ENCODE peak calls at places on chromosomes 1 and 21, in ten cellular contexts. One of them, this sample, is unnamed.

GRCh38 chr21:32470206-32470605 is 57.7 kb downstream of the EVA1C start:
- DNase-seq in suprapubic skin: no peak
- DNase-seq in spleen: peak
- DNase-seq in sigmoid colon: no peak
- DNase-seq in transverse colon: no peak
- DNase-seq in breast epithelium: no peak
- DNase-seq in HepG2: no peak
- DNase-seq in stomach: no peak
- DNase-seq in HCT116: no peak
- DNase-seq in upper lobe of left lung: no peak
- DNase-seq in this sample: no peak

GRCh38 chr1:24177161-24177560 is 9.9 kb downstream of the IFNLR1 start:
- DNase-seq in suprapubic skin: no peak
- DNase-seq in spleen: no peak
- DNase-seq in sigmoid colon: no peak
- DNase-seq in transverse colon: no peak
- DNase-seq in breast epithelium: no peak
- DNase-seq in HepG2: no peak
- DNase-seq in stomach: no peak
- DNase-seq in HCT116: no peak
- DNase-seq in upper lobe of left lung: no peak
- DNase-seq in this sample: no peak

GRCh38 chr1:211148371-211148770 is 14.4 kb upstream of the KCNH1 start:
- DNase-seq in suprapubic skin: no peak
- DNase-seq in spleen: no peak
- DNase-seq in sigmoid colon: no peak
- DNase-seq in transverse colon: no peak
- DNase-seq in breast epithelium: no peak
- DNase-seq in HepG2: no peak
- DNase-seq in stomach: no peak
- DNase-seq in HCT116: no peak
- DNase-seq in upper lobe of left lung: no peak
- DNase-seq in this sample: no peak

GRCh38 chr21:38820471-38821239 is 14.9 kb downstream of the ETS2 start:
- DNase-seq in suprapubic skin: no peak
- DNase-seq in spleen: no peak
- DNase-seq in sigmoid colon: no peak
- DNase-seq in transverse colon: peak
- DNase-seq in breast epithelium: no peak
- DNase-seq in HepG2: no peak
- DNase-seq in stomach: no peak
- DNase-seq in HCT116: no peak
- DNase-seq in upper lobe of left lung: no peak
- DNase-seq in this sample: peak

GRCh38 chr1:243473281-243474210 is 217.7 kb downstream of the SDCCAG8 start:
- DNase-seq in suprapubic skin: no peak
- DNase-seq in spleen: no peak
- DNase-seq in sigmoid colon: no peak
- DNase-seq in transverse colon: no peak
- DNase-seq in breast epithelium: no peak
- DNase-seq in HepG2: no peak
- DNase-seq in stomach: no peak
- DNase-seq in HCT116: no peak
- DNase-seq in upper lobe of left lung: no peak
- DNase-seq in this sample: no peak

GRCh38 chr1:54887665-54888071 is 673 bp upstream of the DHCR24 start:
- DNase-seq in suprapubic skin: peak
- DNase-seq in spleen: no peak
- DNase-seq in sigmoid colon: no peak
- DNase-seq in transverse colon: no peak
- DNase-seq in breast epithelium: peak
- DNase-seq in HepG2: no peak
- DNase-seq in stomach: peak
- DNase-seq in HCT116: no peak
- DNase-seq in upper lobe of left lung: no peak
- DNase-seq in this sample: no peak

GRCh38 chr1:178115260-178115659 is 21.4 kb downstream of the RASAL2 start:
- DNase-seq in suprapubic skin: no peak
- DNase-seq in spleen: no peak
- DNase-seq in sigmoid colon: no peak
- DNase-seq in transverse colon: no peak
- DNase-seq in breast epithelium: no peak
- DNase-seq in HepG2: no peak
- DNase-seq in stomach: no peak
- DNase-seq in HCT116: no peak
- DNase-seq in upper lobe of left lung: no peak
- DNase-seq in this sample: no peak

GRCh38 chr1:43135857-43136781 is 36.0 kb downstream of the EBNA1BP2 start:
- DNase-seq in suprapubic skin: no peak
- DNase-seq in spleen: no peak
- DNase-seq in sigmoid colon: no peak
- DNase-seq in transverse colon: no peak
- DNase-seq in breast epithelium: no peak
- DNase-seq in HepG2: no peak
- DNase-seq in stomach: no peak
- DNase-seq in HCT116: no peak
- DNase-seq in upper lobe of left lung: no peak
- DNase-seq in this sample: no peak

GRCh38 chr21:28142692-28143091 is 850.0 kb downstream of the LTN1 start:
- DNase-seq in suprapubic skin: no peak
- DNase-seq in spleen: no peak
- DNase-seq in sigmoid colon: no peak
- DNase-seq in transverse colon: no peak
- DNase-seq in breast epithelium: no peak
- DNase-seq in HepG2: no peak
- DNase-seq in stomach: no peak
- DNase-seq in HCT116: no peak
- DNase-seq in upper lobe of left lung: no peak
- DNase-seq in this sample: no peak

GRCh38 chr1:83077411-83077810 is 921.5 kb downstream of the TTLL7 start:
- DNase-seq in suprapubic skin: no peak
- DNase-seq in spleen: no peak
- DNase-seq in sigmoid colon: no peak
- DNase-seq in transverse colon: no peak
- DNase-seq in breast epithelium: no peak
- DNase-seq in HepG2: no peak
- DNase-seq in stomach: no peak
- DNase-seq in HCT116: no peak
- DNase-seq in upper lobe of left lung: no peak
- DNase-seq in this sample: no peak

GRCh38 chr21:24840287-24840686 is 767.0 kb downstream of the MRPL39 start:
- DNase-seq in suprapubic skin: no peak
- DNase-seq in spleen: peak
- DNase-seq in sigmoid colon: no peak
- DNase-seq in transverse colon: no peak
- DNase-seq in breast epithelium: no peak
- DNase-seq in HepG2: no peak
- DNase-seq in stomach: no peak
- DNase-seq in HCT116: no peak
- DNase-seq in upper lobe of left lung: peak
- DNase-seq in this sample: no peak

GRCh38 chr1:61175976-61176375 is 93.6 kb downstream of the NFIA start:
- DNase-seq in suprapubic skin: no peak
- DNase-seq in spleen: no peak
- DNase-seq in sigmoid colon: no peak
- DNase-seq in transverse colon: no peak
- DNase-seq in breast epithelium: no peak
- DNase-seq in HepG2: no peak
- DNase-seq in stomach: no peak
- DNase-seq in HCT116: no peak
- DNase-seq in upper lobe of left lung: no peak
- DNase-seq in this sample: no peak

GRCh38 chr1:89545264-89546038 is 20.8 kb downstream of the LRRC8B start:
- DNase-seq in suprapubic skin: no peak
- DNase-seq in spleen: no peak
- DNase-seq in sigmoid colon: no peak
- DNase-seq in transverse colon: no peak
- DNase-seq in breast epithelium: no peak
- DNase-seq in HepG2: no peak
- DNase-seq in stomach: no peak
- DNase-seq in HCT116: peak
- DNase-seq in upper lobe of left lung: no peak
- DNase-seq in this sample: no peak

GRCh38 chr1:63835075-63835633 is 61.3 kb downstream of the ROR1 start:
- DNase-seq in suprapubic skin: no peak
- DNase-seq in spleen: no peak
- DNase-seq in sigmoid colon: no peak
- DNase-seq in transverse colon: no peak
- DNase-seq in breast epithelium: no peak
- DNase-seq in HepG2: no peak
- DNase-seq in stomach: no peak
- DNase-seq in HCT116: no peak
- DNase-seq in upper lobe of left lung: no peak
- DNase-seq in this sample: no peak

GRCh38 chr1:165161130-165161529 is 195.4 kb downstream of the LMX1A start:
- DNase-seq in suprapubic skin: no peak
- DNase-seq in spleen: no peak
- DNase-seq in sigmoid colon: no peak
- DNase-seq in transverse colon: no peak
- DNase-seq in breast epithelium: no peak
- DNase-seq in HepG2: no peak
- DNase-seq in stomach: no peak
- DNase-seq in HCT116: no peak
- DNase-seq in upper lobe of left lung: no peak
- DNase-seq in this sample: peak

GRCh38 chr1:10328534-10328933 is 70.3 kb upstream of the PGD start:
- DNase-seq in suprapubic skin: no peak
- DNase-seq in spleen: no peak
- DNase-seq in sigmoid colon: no peak
- DNase-seq in transverse colon: no peak
- DNase-seq in breast epithelium: no peak
- DNase-seq in HepG2: no peak
- DNase-seq in stomach: no peak
- DNase-seq in HCT116: no peak
- DNase-seq in upper lobe of left lung: no peak
- DNase-seq in this sample: no peak
- TF ChIP-seq POLR2AphosphoS5 in suprapubic skin: no peak
- TF ChIP-seq POLR2AphosphoS5 in spleen: no peak
- TF ChIP-seq POLR2AphosphoS5 in sigmoid colon: no peak
- TF ChIP-seq POLR2AphosphoS5 in transverse colon: no peak
- TF ChIP-seq POLR2AphosphoS5 in breast epithelium: no peak
- TF ChIP-seq POLR2AphosphoS5 in HepG2: no peak
- TF ChIP-seq POLR2AphosphoS5 in stomach: no peak
- TF ChIP-seq POLR2AphosphoS5 in HCT116: no peak
- TF ChIP-seq POLR2AphosphoS5 in upper lobe of left lung: no peak
- TF ChIP-seq POLR2AphosphoS5 in this sample: no peak

GRCh38 chr1:4665456-4665855 is 11.0 kb downstream of the AJAP1 start:
- DNase-seq in suprapubic skin: no peak
- DNase-seq in spleen: no peak
- DNase-seq in sigmoid colon: no peak
- DNase-seq in transverse colon: no peak
- DNase-seq in breast epithelium: no peak
- DNase-seq in HepG2: no peak
- DNase-seq in stomach: no peak
- DNase-seq in HCT116: no peak
- DNase-seq in upper lobe of left lung: peak
- DNase-seq in this sample: no peak
- H3K27ac ChIP-seq in suprapubic skin: no peak
- H3K27ac ChIP-seq in spleen: no peak
- H3K27ac ChIP-seq in sigmoid colon: no peak
- H3K27ac ChIP-seq in transverse colon: no peak
- H3K27ac ChIP-seq in breast epithelium: no peak
- H3K27ac ChIP-seq in HepG2: no peak
- H3K27ac ChIP-seq in stomach: no peak
- H3K27ac ChIP-seq in HCT116: no peak
- H3K27ac ChIP-seq in upper lobe of left lung: no peak
- H3K27ac ChIP-seq in this sample: no peak

DNA sequence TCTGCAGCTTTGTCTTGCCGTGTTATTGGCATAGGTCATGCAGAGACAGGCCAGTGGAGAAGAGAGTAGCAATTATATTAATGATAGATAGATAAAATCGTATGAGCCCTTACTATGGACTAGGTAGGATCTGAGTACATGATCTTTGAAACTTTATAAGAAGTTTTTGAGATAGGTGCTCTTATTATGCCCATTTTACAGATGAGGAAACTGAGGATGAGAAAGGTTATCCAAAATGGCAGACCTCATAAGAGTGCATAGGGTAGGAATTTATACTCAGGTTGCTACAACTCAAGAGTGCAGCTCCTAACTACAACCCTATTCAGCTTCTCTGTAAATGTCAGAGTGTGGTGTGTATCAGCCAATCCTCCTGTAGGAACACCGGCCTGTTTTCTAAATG is 89.6 kb downstream of the SLC35F3 start:
- DNase-seq in suprapubic skin: no peak
- DNase-seq in spleen: no peak
- DNase-seq in sigmoid colon: no peak
- DNase-seq in transverse colon: no peak
- DNase-seq in breast epithelium: no peak
- DNase-seq in HepG2: no peak
- DNase-seq in stomach: no peak
- DNase-seq in HCT116: no peak
- DNase-seq in upper lobe of left lung: no peak
- DNase-seq in this sample: no peak
- TF ChIP-seq POLR2A in suprapubic skin: no peak
- TF ChIP-seq POLR2A in spleen: no peak
- TF ChIP-seq POLR2A in sigmoid colon: no peak
- TF ChIP-seq POLR2A in transverse colon: no peak
- TF ChIP-seq POLR2A in breast epithelium: no peak
- TF ChIP-seq POLR2A in HepG2: no peak
- TF ChIP-seq POLR2A in stomach: no peak
- TF ChIP-seq POLR2A in HCT116: no peak
- TF ChIP-seq POLR2A in upper lobe of left lung: no peak
- TF ChIP-seq POLR2A in this sample: no peak

GRCh38 chr1:84613887-84614286 is 39.6 kb upstream of the CTBS start:
- DNase-seq in suprapubic skin: no peak
- DNase-seq in spleen: no peak
- DNase-seq in sigmoid colon: no peak
- DNase-seq in transverse colon: no peak
- DNase-seq in breast epithelium: no peak
- DNase-seq in HepG2: no peak
- DNase-seq in stomach: no peak
- DNase-seq in HCT116: no peak
- DNase-seq in upper lobe of left lung: no peak
- DNase-seq in this sample: no peak
- TF ChIP-seq POLR2AphosphoS5 in suprapubic skin: no peak
- TF ChIP-seq POLR2AphosphoS5 in spleen: no peak
- TF ChIP-seq POLR2AphosphoS5 in sigmoid colon: no peak
- TF ChIP-seq POLR2AphosphoS5 in transverse colon: no peak
- TF ChIP-seq POLR2AphosphoS5 in breast epithelium: no peak
- TF ChIP-seq POLR2AphosphoS5 in HepG2: no peak
- TF ChIP-seq POLR2AphosphoS5 in stomach: no peak
- TF ChIP-seq POLR2AphosphoS5 in HCT116: no peak
- TF ChIP-seq POLR2AphosphoS5 in upper lobe of left lung: no peak
- TF ChIP-seq POLR2AphosphoS5 in this sample: no peak

This sample was measured in vagina.